ENCODE peak calls at places on chromosome 21, in five cellular contexts. One of them, this sample, is unnamed.

GRCh38 chr21:45019076-45019886 is 55.1 kb upstream of the ADARB1 start:
- DNase-seq in Calu3: no peak
- DNase-seq in ELR: no peak
- DNase-seq in right cardiac atrium: peak
- DNase-seq in activated CD8-positive, alpha-beta T cell treated with anti-CD3 and anti-CD28 coated beads for 36 hours: no peak
- DNase-seq in this sample: no peak

GRCh38 chr21:39381009-39381408 is 32.1 kb upstream of the HMGN1 start:
- DNase-seq in right cardiac atrium: no peak
- DNase-seq in Calu3: no peak
- DNase-seq in ELR: no peak
- DNase-seq in activated CD8-positive, alpha-beta T cell treated with anti-CD3 and anti-CD28 coated beads for 36 hours: no peak
- DNase-seq in this sample: no peak

GRCh38 chr21:43835861-43836260 is 29.2 kb upstream of the AGPAT3 start:
- DNase-seq in ELR: no peak
- DNase-seq in Calu3: no peak
- DNase-seq in right cardiac atrium: no peak
- DNase-seq in activated CD8-positive, alpha-beta T cell treated with anti-CD3 and anti-CD28 coated beads for 36 hours: no peak
- DNase-seq in this sample: no peak

GRCh38 chr21:14956826-14957225 is 108.0 kb downstream of the NRIP1 start:
- DNase-seq in Calu3: no peak
- DNase-seq in ELR: peak
- DNase-seq in activated CD8-positive, alpha-beta T cell treated with anti-CD3 and anti-CD28 coated beads for 36 hours: no peak
- DNase-seq in right cardiac atrium: no peak
- DNase-seq in this sample: no peak

GRCh38 chr21:29521872-29522271 is 223.2 kb downstream of the BACH1 start:
- DNase-seq in ELR: no peak
- DNase-seq in activated CD8-positive, alpha-beta T cell treated with anti-CD3 and anti-CD28 coated beads for 36 hours: no peak
- DNase-seq in right cardiac atrium: no peak
- DNase-seq in Calu3: no peak
- DNase-seq in this sample: no peak

GRCh38 chr21:18275740-18276139 is 31.1 kb downstream of the CHODL start:
- DNase-seq in right cardiac atrium: no peak
- DNase-seq in activated CD8-positive, alpha-beta T cell treated with anti-CD3 and anti-CD28 coated beads for 36 hours: no peak
- DNase-seq in ELR: no peak
- DNase-seq in Calu3: no peak
- DNase-seq in this sample: no peak

GRCh38 chr21:46436586-46436985 is 22.1 kb upstream of the DIP2A start:
- DNase-seq in ELR: no peak
- DNase-seq in activated CD8-positive, alpha-beta T cell treated with anti-CD3 and anti-CD28 coated beads for 36 hours: no peak
- DNase-seq in right cardiac atrium: no peak
- DNase-seq in Calu3: no peak
- DNase-seq in this sample: no peak

GRCh38 chr21:38816400-38816973 is 10.8 kb downstream of the ETS2 start:
- DNase-seq in right cardiac atrium: no peak
- DNase-seq in ELR: no peak
- DNase-seq in activated CD8-positive, alpha-beta T cell treated with anti-CD3 and anti-CD28 coated beads for 36 hours: no peak
- DNase-seq in Calu3: no peak
- DNase-seq in this sample: no peak

GRCh38 chr21:33936221-33937038 is 20.8 kb upstream of the ATP5PO start:
- DNase-seq in Calu3: no peak
- DNase-seq in activated CD8-positive, alpha-beta T cell treated with anti-CD3 and anti-CD28 coated beads for 36 hours: peak
- DNase-seq in right cardiac atrium: no peak
- DNase-seq in ELR: no peak
- DNase-seq in this sample: peak

GRCh38 chr21:37498664-37499063 is 132.1 kb downstream of the DYRK1A start:
- DNase-seq in ELR: no peak
- DNase-seq in Calu3: no peak
- DNase-seq in right cardiac atrium: no peak
- DNase-seq in activated CD8-positive, alpha-beta T cell treated with anti-CD3 and anti-CD28 coated beads for 36 hours: no peak
- DNase-seq in this sample: no peak

This sample was measured in effector memory CD8-positive, alpha-beta T cell.